ENCODE peak calls at places on chromosomes 11 and 22, in five cellular contexts. Y, M, V, F and Z are unnamed samples. For H3K4me1, the result is how much of the 10 kb centered on the place peaks cover.

GRCh38 chr11:455566-456147 is 5.6 kb downstream of the PTDSS2 start:
- DNase-seq in M (no peak), F (no peak), Y (no peak), V (no peak), Z (no peak)

GRCh38 chr22:18076060-18076497 is 1.7 kb upstream of the PEX26 start:
- DNase-seq in M (no peak), Y (peak), F (peak), V (peak), Z (no peak)

GRCh38 chr11:96307748-96308133 is 35.3 kb downstream of the MAML2 start:
- DNase-seq in V (peak), F (no peak), M (no peak), Y (no peak), Z (peak)

GRCh38 chr11:64935634-64936081 is at the start of gene GPHA2:
- DNase-seq in Y (no peak), V (peak), F (peak), M (no peak), Z (no peak)

GRCh38 chr11:69539416-69540117 is 58.1 kb downstream of the LINC01488 start:
- DNase-seq in F (no peak), Y (no peak), M (no peak), V (no peak), Z (no peak)

GRCh38 chr11:13680501-13681264 is 12.2 kb downstream of the FAR1 start:
- DNase-seq in V (no peak), F (no peak), Y (no peak), M (no peak), Z (no peak)

GRCh38 chr11:12100886-12101285 is 9.5 kb upstream of the MICAL2 start:
- DNase-seq in V (no peak), Y (no peak), M (no peak), F (no peak), Z (no peak)

GRCh38 chr22:21714784-21715183 is 20.8 kb downstream of the YPEL1 start:
- DNase-seq in F (no peak), M (no peak), Y (no peak), V (no peak), Z (no peak)

GRCh38 chr22:45511847-45512261 is 9.2 kb downstream of the FBLN1 start:
- DNase-seq in F (no peak), Y (peak), M (no peak), V (peak), Z (no peak)

GRCh38 chr22:19962246-19962908 is 20.8 kb upstream of the TXNRD2 start:
- DNase-seq in M (no peak), Y (peak), F (peak), V (peak), Z (peak)

GRCh38 chr11:67312187-67313021 is 9.1 kb downstream of the SSH3 start:
- DNase-seq in F (no peak), V (no peak), M (peak), Y (no peak), Z (no peak)

GRCh38 chr22:20211997-20212753 is 55.9 kb downstream of the RTN4R start:
- DNase-seq in M (no peak), F (no peak), Y (peak), V (peak), Z (no peak)

GRCh38 chr22:23566716-23567475 is 13.2 kb downstream of the IGLL1 start:
- DNase-seq in F (peak), V (no peak), Y (no peak), M (no peak), Z (no peak)

GRCh38 chr11:68461284-68461861 is 821 bp downstream of the PPP6R3 start:
- DNase-seq in F (no peak), V (peak), Y (no peak), M (no peak), Z (peak)

GRCh38 chr22:49768077-49768476 is 59.6 kb downstream of the BRD1 start:
- DNase-seq in V (no peak), M (no peak), Y (no peak), F (no peak), Z (no peak)

GRCh38 chr11:107457205-107457557 is 444 bp downstream of the CWF19L2 start:
- DNase-seq in F (no peak), Y (no peak), V (no peak), M (no peak), Z (no peak)

GRCh38 chr11:110298298-110298765 is 1.9 kb upstream of the RDX start:
- DNase-seq in M (no peak), F (no peak), V (no peak), Y (no peak), Z (peak)

GRCh38 chr11:86917577-86917976 is 37.6 kb downstream of the FZD4 start:
- DNase-seq in M (no peak), V (peak), F (no peak), Y (no peak), Z (no peak)

GRCh38 chr11:132658004-132658403 is 874.3 kb downstream of the OPCML start:
- DNase-seq in F (no peak), M (no peak), V (no peak), Y (no peak), Z (no peak)

GRCh38 chr22:17774206-17774927 is at the start of gene BID:
- DNase-seq in F (no peak), M (peak), Y (peak), V (no peak), Z (no peak)

GRCh38 chr11:86151188-86152005 is 82.5 kb upstream of the PICALM start:
- DNase-seq in V (peak), M (no peak), Y (peak), F (no peak), Z (peak)

GRCh38 chr11:128691802-128692749 is 1.8 kb upstream of the FLI1 start:
- DNase-seq in F (peak), M (no peak), V (no peak), Y (peak), Z (no peak)
- H3K4me1 ChIP-seq in F (under half), M (under half), V (under half), Y (half or more), Z (under half)

GRCh38 chr22:40189979-40190378 is 12.3 kb downstream of the TNRC6B start:
- DNase-seq in F (no peak), V (peak), M (no peak), Y (no peak), Z (no peak)
- H3K4me1 ChIP-seq in F (under half), V (under half), M (half or more), Y (half or more), Z (under half)

GRCh38 chr22:37469416-37470086 is 16.6 kb downstream of the MFNG start:
- DNase-seq in V (no peak), F (no peak), M (no peak), Y (no peak), Z (no peak)

GRCh38 chr22:37470087-37470445 is 16.1 kb downstream of the MFNG start:
- DNase-seq in Y (no peak), V (no peak), M (no peak), F (no peak), Z (no peak)

GRCh38 chr22:37464181-37464580 is 22.0 kb downstream of the MFNG start:
- DNase-seq in V (no peak), M (no peak), F (no peak), Y (no peak), Z (no peak)

GRCh38 chr22:37465721-37466120 is 20.5 kb downstream of the MFNG start:
- DNase-seq in M (no peak), Y (no peak), F (peak), V (no peak), Z (no peak)

DNA sequence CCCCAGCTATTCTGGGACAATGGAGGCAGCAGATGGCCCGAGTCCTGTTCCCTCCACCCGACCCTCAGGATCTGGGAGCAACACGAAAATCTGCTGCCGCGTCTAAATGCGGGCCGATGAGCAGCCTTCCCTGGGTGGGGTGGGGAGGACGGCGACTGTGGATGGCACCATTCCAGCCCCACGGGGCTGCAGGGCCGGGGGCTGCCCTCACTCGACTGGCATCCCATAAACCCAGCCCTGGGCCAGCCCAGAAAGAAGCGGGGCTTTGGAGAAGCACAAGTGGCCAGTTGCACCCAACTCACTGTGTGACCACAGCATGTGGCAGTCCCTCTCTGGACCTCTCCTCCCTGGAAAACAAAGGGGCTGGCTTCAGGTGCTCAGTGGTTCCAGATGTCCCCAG is 18.6 kb downstream of the MFNG start:
- DNase-seq in V (no peak), F (no peak), M (no peak), Y (no peak), Z (no peak)
- H3K4me1 ChIP-seq in V (under half), F (under half), M (under half), Y (under half), Z (under half)

DNA sequence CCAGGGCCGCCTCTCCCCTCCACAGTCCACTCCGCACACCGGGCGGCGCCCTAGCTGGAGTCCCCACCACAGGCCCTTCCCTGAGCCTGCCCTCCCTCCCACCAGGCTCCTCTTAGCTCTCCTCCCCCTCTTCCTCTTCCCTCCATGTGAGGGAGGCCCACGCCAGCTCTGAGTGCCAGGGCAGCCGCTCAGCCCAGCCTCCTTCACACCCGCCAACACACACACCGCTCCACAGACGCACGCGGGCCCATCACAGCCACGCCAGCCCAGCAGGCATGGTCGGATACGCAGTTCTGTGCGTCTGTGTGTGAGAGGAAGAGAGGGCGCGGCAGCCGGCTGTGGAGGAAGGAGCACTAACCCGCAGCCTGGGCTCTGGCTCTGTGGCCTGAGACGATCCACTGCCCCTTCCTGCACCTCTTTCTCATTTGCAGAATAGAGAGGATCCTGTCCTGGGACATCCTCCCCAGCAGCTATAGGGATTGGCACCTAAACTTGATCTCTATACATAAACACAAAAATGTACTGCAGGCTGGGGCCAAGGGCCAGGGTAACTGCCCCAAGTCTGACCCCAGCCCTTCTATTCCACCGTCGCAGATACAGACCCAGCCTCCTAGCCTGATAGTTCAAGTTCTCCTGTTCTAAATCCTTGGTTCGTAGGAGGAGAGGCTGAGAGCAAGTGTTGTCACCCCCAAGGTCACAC is 3.5 kb downstream of the CHRM4 start:
- DNase-seq in M (no peak), Y (peak), F (no peak), V (no peak), Z (no peak)
- H3K4me1 ChIP-seq in M (under half), Y (under half), F (under half), V (under half), Z (under half)

GRCh38 chr11:16917941-16918340 is 96.3 kb downstream of the PLEKHA7 start:
- DNase-seq in Y (no peak), F (no peak), M (no peak), V (peak), Z (no peak)
- H3K4me1 ChIP-seq in Y (under half), F (under half), M (under half), V (under half), Z (under half)

GRCh38 chr11:94766656-94767291 is 1.4 kb upstream of the AMOTL1 start:
- DNase-seq in M (no peak), V (no peak), Y (no peak), F (no peak), Z (no peak)

GRCh38 chr11:94767701-94768601 is at the start of gene AMOTL1:
- DNase-seq in V (peak), Y (peak), M (no peak), F (peak), Z (peak)

GRCh38 chr11:94769897-94770296 is 1.7 kb downstream of the AMOTL1 start:
- DNase-seq in Y (no peak), F (no peak), M (no peak), V (no peak), Z (no peak)

GRCh38 chr11:94768602-94769511 is 701 bp downstream of the AMOTL1 start:
- DNase-seq in V (peak), M (no peak), Y (peak), F (peak), Z (peak)

DNA sequence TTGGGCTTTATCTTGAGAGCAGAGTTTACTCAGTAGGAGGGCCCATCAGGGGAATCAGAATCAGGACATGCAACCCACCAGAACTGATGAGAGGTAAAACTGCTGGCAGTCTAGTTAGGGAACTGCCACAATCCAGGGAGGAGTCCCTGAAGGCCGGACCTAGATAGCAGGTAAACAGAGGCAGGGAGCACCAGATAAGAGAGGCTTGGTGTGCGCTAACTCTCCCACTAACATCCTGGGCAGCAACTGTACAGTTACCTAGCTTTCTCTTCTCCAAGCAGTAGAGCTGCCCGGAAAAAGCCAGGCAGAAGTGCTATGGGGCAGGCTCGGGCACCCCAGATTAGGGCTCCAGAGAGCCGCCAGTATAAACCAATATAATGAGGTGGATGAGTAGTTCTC is 865 bp upstream of the AMOTL1 start:
- DNase-seq in V (no peak), F (no peak), M (no peak), Y (no peak), Z (no peak)
- H3K4me1 ChIP-seq in V (under half), F (under half), M (under half), Y (under half), Z (under half)

DNA sequence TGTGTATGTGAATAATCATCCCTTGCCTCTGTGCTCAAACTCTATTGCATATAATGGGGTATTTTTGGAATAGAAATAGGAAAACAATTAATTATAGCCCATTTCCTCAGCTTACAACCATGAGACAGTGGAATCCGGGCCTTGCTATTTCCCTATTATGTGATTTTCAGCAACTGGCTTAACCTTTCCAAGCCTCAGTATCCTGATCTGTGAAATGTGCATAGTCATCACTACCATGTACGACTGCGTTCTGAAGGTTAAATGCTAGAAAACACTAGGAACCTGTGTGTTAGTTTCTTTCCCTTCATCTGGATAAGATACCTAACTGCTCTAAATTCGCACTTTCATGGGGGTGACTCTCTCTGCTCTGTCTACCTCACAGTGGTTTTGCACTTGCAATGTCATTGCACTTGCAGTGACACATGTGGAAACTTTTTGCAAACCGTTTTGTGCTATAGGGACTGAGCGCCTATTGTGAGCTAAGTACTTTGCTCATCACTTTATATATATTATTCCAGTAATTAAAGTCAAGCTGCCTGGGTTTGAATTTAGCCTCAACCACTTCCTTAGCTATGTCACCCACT is 48.3 kb downstream of the IRAG1 start:
- DNase-seq in V (no peak), Y (no peak), M (no peak), F (no peak), Z (no peak)
- H3K4me1 ChIP-seq in V (under half), Y (under half), M (under half), F (under half), Z (under half)

GRCh38 chr22:26477341-26477731 is 6.2 kb downstream of the HPS4 start:
- DNase-seq in Y (no peak), V (no peak), M (no peak), F (no peak), Z (no peak)
- H3K4me1 ChIP-seq in Y (under half), V (under half), M (under half), F (under half), Z (under half)